ENCODE peak calls at places on chromosomes 12 and 14, in five cellular contexts. One of them, this sample, is unnamed.

GRCh38 chr12:96219700-96220206 is 25.6 kb downstream of the ELK3 start:
- DNase-seq in uterus: no peak
- DNase-seq in dorsolateral prefrontal cortex: no peak
- DNase-seq in astrocyte of the spinal cord: peak
- DNase-seq in endothelial cell: no peak
- DNase-seq in this sample: peak

GRCh38 chr12:49903700-49904423 is at the start of gene FAIM2:
- DNase-seq in endothelial cell: no peak
- DNase-seq in uterus: peak
- DNase-seq in astrocyte of the spinal cord: peak
- DNase-seq in dorsolateral prefrontal cortex: peak
- DNase-seq in this sample: peak

GRCh38 chr12:110039085-110039807 is 9.1 kb downstream of the C12orf76 start:
- DNase-seq in endothelial cell: peak
- DNase-seq in astrocyte of the spinal cord: peak
- DNase-seq in uterus: no peak
- DNase-seq in dorsolateral prefrontal cortex: no peak
- DNase-seq in this sample: no peak

GRCh38 chr12:49698619-49699545 is 8.3 kb downstream of the FMNL3 start:
- DNase-seq in uterus: peak
- DNase-seq in dorsolateral prefrontal cortex: no peak
- DNase-seq in endothelial cell: peak
- DNase-seq in astrocyte of the spinal cord: peak
- DNase-seq in this sample: no peak

GRCh38 chr12:59843260-59843843 is 247.5 kb downstream of the SLC16A7 start:
- DNase-seq in uterus: no peak
- DNase-seq in astrocyte of the spinal cord: no peak
- DNase-seq in dorsolateral prefrontal cortex: no peak
- DNase-seq in endothelial cell: no peak
- DNase-seq in this sample: no peak

GRCh38 chr14:75643985-75644384 is 16.7 kb downstream of the ERG28 start:
- DNase-seq in endothelial cell: no peak
- DNase-seq in dorsolateral prefrontal cortex: no peak
- DNase-seq in astrocyte of the spinal cord: no peak
- DNase-seq in uterus: no peak
- DNase-seq in this sample: no peak

GRCh38 chr12:126083931-126084330 is 1018.7 kb downstream of the AACS start:
- DNase-seq in uterus: no peak
- DNase-seq in dorsolateral prefrontal cortex: no peak
- DNase-seq in endothelial cell: no peak
- DNase-seq in astrocyte of the spinal cord: no peak
- DNase-seq in this sample: no peak

GRCh38 chr14:104237651-104238423 is 99.5 kb downstream of the KIF26A start:
- DNase-seq in astrocyte of the spinal cord: no peak
- DNase-seq in dorsolateral prefrontal cortex: no peak
- DNase-seq in endothelial cell: no peak
- DNase-seq in uterus: no peak
- DNase-seq in this sample: no peak

GRCh38 chr12:130126023-130126432 is 36.2 kb upstream of the FZD10 start:
- DNase-seq in endothelial cell: no peak
- DNase-seq in dorsolateral prefrontal cortex: no peak
- DNase-seq in astrocyte of the spinal cord: no peak
- DNase-seq in uterus: no peak
- DNase-seq in this sample: no peak

GRCh38 chr12:106987846-106988245 is 900 bp upstream of the MTERF2 start:
- DNase-seq in endothelial cell: no peak
- DNase-seq in uterus: no peak
- DNase-seq in dorsolateral prefrontal cortex: no peak
- DNase-seq in astrocyte of the spinal cord: no peak
- DNase-seq in this sample: no peak

GRCh38 chr12:25427328-25428249 is 125.5 kb downstream of the LMNTD1 start:
- DNase-seq in dorsolateral prefrontal cortex: no peak
- DNase-seq in astrocyte of the spinal cord: no peak
- DNase-seq in uterus: no peak
- DNase-seq in endothelial cell: no peak
- DNase-seq in this sample: no peak

GRCh38 chr12:14314801-14315200 is 50.7 kb upstream of the ATF7IP start:
- DNase-seq in dorsolateral prefrontal cortex: no peak
- DNase-seq in endothelial cell: no peak
- DNase-seq in uterus: no peak
- DNase-seq in astrocyte of the spinal cord: no peak
- DNase-seq in this sample: no peak

GRCh38 chr12:15227004-15227679 is 5.9 kb upstream of the RERG start:
- DNase-seq in astrocyte of the spinal cord: peak
- DNase-seq in endothelial cell: peak
- DNase-seq in uterus: peak
- DNase-seq in dorsolateral prefrontal cortex: no peak
- DNase-seq in this sample: no peak

GRCh38 chr12:19972325-19973288 is 395.7 kb upstream of the PDE3A start:
- DNase-seq in astrocyte of the spinal cord: peak
- DNase-seq in dorsolateral prefrontal cortex: no peak
- DNase-seq in uterus: no peak
- DNase-seq in endothelial cell: no peak
- DNase-seq in this sample: no peak

GRCh38 chr12:8699714-8700113 is 1.9 kb downstream of the RIMKLB start:
- DNase-seq in uterus: no peak
- DNase-seq in endothelial cell: no peak
- DNase-seq in astrocyte of the spinal cord: no peak
- DNase-seq in dorsolateral prefrontal cortex: no peak
- DNase-seq in this sample: no peak

GRCh38 chr14:39456702-39457250 is 24.5 kb upstream of the FBXO33 start:
- DNase-seq in dorsolateral prefrontal cortex: no peak
- DNase-seq in endothelial cell: no peak
- DNase-seq in astrocyte of the spinal cord: no peak
- DNase-seq in uterus: no peak
- DNase-seq in this sample: no peak

GRCh38 chr14:99320621-99321235 is 48.7 kb upstream of the BCL11B start:
- DNase-seq in uterus: no peak
- DNase-seq in endothelial cell: no peak
- DNase-seq in dorsolateral prefrontal cortex: no peak
- DNase-seq in astrocyte of the spinal cord: no peak
- DNase-seq in this sample: no peak
- TF ChIP-seq CTCF in uterus: no peak
- TF ChIP-seq CTCF in endothelial cell: no peak
- TF ChIP-seq CTCF in dorsolateral prefrontal cortex: no peak
- TF ChIP-seq CTCF in astrocyte of the spinal cord: no peak
- TF ChIP-seq CTCF in this sample: no peak

DNA sequence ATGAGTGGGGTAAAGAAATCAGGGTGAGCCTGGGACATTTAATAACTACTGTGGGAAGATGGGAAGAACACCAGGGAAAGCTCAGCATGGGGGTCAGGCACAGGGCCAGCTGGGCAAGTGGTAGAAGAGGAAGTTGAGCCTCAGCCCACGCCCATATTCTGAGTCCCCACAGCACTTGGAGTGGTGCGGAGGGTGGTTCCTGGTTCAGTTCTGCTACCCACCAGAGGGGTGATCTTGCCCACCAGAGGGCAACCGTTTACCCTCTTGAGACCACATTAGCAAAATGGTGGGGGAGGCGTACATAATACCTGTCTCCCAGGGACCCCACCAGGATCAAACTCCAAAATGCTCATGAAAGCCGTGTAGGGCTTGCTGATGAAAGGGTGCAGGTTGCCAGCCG is 16.8 kb upstream of the ANKRD33 start:
- DNase-seq in astrocyte of the spinal cord: no peak
- DNase-seq in uterus: no peak
- DNase-seq in dorsolateral prefrontal cortex: no peak
- DNase-seq in endothelial cell: no peak
- DNase-seq in this sample: no peak
- TF ChIP-seq CTCF in astrocyte of the spinal cord: no peak
- TF ChIP-seq CTCF in uterus: no peak
- TF ChIP-seq CTCF in dorsolateral prefrontal cortex: no peak
- TF ChIP-seq CTCF in endothelial cell: no peak
- TF ChIP-seq CTCF in this sample: no peak

DNA sequence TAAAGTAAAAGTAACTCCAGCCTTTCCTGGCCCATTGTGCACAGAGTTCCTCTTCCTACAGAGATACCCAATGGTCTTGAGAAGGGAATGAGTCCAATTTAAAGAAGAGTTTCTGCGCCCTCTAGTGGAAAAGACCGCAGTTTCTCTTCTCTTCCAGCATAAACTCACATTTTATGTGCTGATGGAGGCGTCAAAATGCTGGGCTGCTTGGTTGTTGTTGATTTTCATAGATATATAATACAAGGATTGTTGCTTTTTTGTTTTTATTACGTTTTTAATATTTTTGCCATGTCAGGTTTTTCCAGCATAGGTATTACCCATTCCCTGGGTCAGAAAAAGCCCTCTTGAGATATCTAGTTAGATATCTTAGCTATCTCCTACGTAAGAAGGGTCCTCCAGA is 356.9 kb upstream of the STXBP6 start:
- DNase-seq in endothelial cell: peak
- DNase-seq in uterus: no peak
- DNase-seq in astrocyte of the spinal cord: no peak
- DNase-seq in dorsolateral prefrontal cortex: no peak
- DNase-seq in this sample: no peak
- TF ChIP-seq CTCF in endothelial cell: peak
- TF ChIP-seq CTCF in uterus: no peak
- TF ChIP-seq CTCF in astrocyte of the spinal cord: peak
- TF ChIP-seq CTCF in dorsolateral prefrontal cortex: peak
- TF ChIP-seq CTCF in this sample: peak

GRCh38 chr12:12665194-12665593 is 30.8 kb downstream of the GPR19 start:
- DNase-seq in endothelial cell: peak
- DNase-seq in astrocyte of the spinal cord: no peak
- DNase-seq in dorsolateral prefrontal cortex: no peak
- DNase-seq in uterus: no peak
- DNase-seq in this sample: no peak
- TF ChIP-seq CTCF in endothelial cell: no peak
- TF ChIP-seq CTCF in astrocyte of the spinal cord: no peak
- TF ChIP-seq CTCF in dorsolateral prefrontal cortex: no peak
- TF ChIP-seq CTCF in uterus: no peak
- TF ChIP-seq CTCF in this sample: no peak

GRCh38 chr14:55519473-55520080 is 60.4 kb upstream of the KTN1 start:
- DNase-seq in astrocyte of the spinal cord: no peak
- DNase-seq in endothelial cell: no peak
- DNase-seq in dorsolateral prefrontal cortex: no peak
- DNase-seq in uterus: no peak
- DNase-seq in this sample: no peak
- TF ChIP-seq CTCF in astrocyte of the spinal cord: no peak
- TF ChIP-seq CTCF in endothelial cell: no peak
- TF ChIP-seq CTCF in dorsolateral prefrontal cortex: no peak
- TF ChIP-seq CTCF in uterus: no peak
- TF ChIP-seq CTCF in this sample: no peak